ENCODE peak calls at places on chromosomes 1 and 21, in nine cellular contexts. One of them, this sample, is unnamed.

GRCh38 chr1:118294817-118295486 is 109.9 kb upstream of the SPAG17 start:
- DNase-seq in omental fat pad: no peak
- DNase-seq in fibroblast of the aortic adventitia: no peak
- DNase-seq in HEK293T: no peak
- DNase-seq in progenitor cell of endocrine pancreas: no peak
- DNase-seq in AG10803: peak; percentile 63
- DNase-seq in adipocyte: no peak
- DNase-seq in MV-4-11: no peak
- DNase-seq in GM12892: no peak
- DNase-seq in this sample: no peak

GRCh38 chr1:174872615-174873058 is 127.1 kb upstream of the CACYBP start:
- DNase-seq in AG10803: peak; percentile 16
- DNase-seq in omental fat pad: no peak
- DNase-seq in HEK293T: no peak
- DNase-seq in adipocyte: peak; percentile 20
- DNase-seq in MV-4-11: no peak
- DNase-seq in progenitor cell of endocrine pancreas: no peak
- DNase-seq in fibroblast of the aortic adventitia: peak; percentile 10
- DNase-seq in GM12892: no peak
- DNase-seq in this sample: no peak

GRCh38 chr1:194353121-194353520 is 1166.7 kb upstream of the B3GALT2 start:
- DNase-seq in GM12892: no peak
- DNase-seq in omental fat pad: no peak
- DNase-seq in HEK293T: no peak
- DNase-seq in fibroblast of the aortic adventitia: no peak
- DNase-seq in MV-4-11: no peak
- DNase-seq in AG10803: no peak
- DNase-seq in progenitor cell of endocrine pancreas: no peak
- DNase-seq in adipocyte: no peak
- DNase-seq in this sample: no peak

GRCh38 chr1:38611661-38612211 is 247.8 kb downstream of the RRAGC start:
- DNase-seq in MV-4-11: no peak
- DNase-seq in omental fat pad: no peak
- DNase-seq in adipocyte: no peak
- DNase-seq in HEK293T: no peak
- DNase-seq in progenitor cell of endocrine pancreas: no peak
- DNase-seq in GM12892: no peak
- DNase-seq in AG10803: no peak
- DNase-seq in fibroblast of the aortic adventitia: no peak
- DNase-seq in this sample: no peak

GRCh38 chr21:41552254-41552653 is 44.3 kb upstream of the TMPRSS2 start:
- DNase-seq in GM12892: no peak
- DNase-seq in progenitor cell of endocrine pancreas: no peak
- DNase-seq in adipocyte: no peak
- DNase-seq in AG10803: no peak
- DNase-seq in HEK293T: no peak
- DNase-seq in fibroblast of the aortic adventitia: no peak
- DNase-seq in MV-4-11: no peak
- DNase-seq in omental fat pad: no peak
- DNase-seq in this sample: no peak

GRCh38 chr1:41647202-41648135 is 163.0 kb upstream of the EDN2 start:
- DNase-seq in progenitor cell of endocrine pancreas: no peak
- DNase-seq in GM12892: no peak
- DNase-seq in adipocyte: no peak
- DNase-seq in fibroblast of the aortic adventitia: no peak
- DNase-seq in AG10803: no peak
- DNase-seq in omental fat pad: no peak
- DNase-seq in MV-4-11: no peak
- DNase-seq in HEK293T: no peak
- DNase-seq in this sample: no peak

GRCh38 chr1:9371391-9371935 is 78.8 kb downstream of the SPSB1 start:
- DNase-seq in MV-4-11: no peak
- DNase-seq in HEK293T: no peak
- DNase-seq in fibroblast of the aortic adventitia: peak; percentile 54
- DNase-seq in AG10803: peak; percentile 79
- DNase-seq in omental fat pad: no peak
- DNase-seq in progenitor cell of endocrine pancreas: no peak
- DNase-seq in adipocyte: peak; percentile 85
- DNase-seq in GM12892: no peak
- DNase-seq in this sample: no peak

GRCh38 chr1:30335389-30335996 is 387.9 kb downstream of the MATN1 start:
- DNase-seq in progenitor cell of endocrine pancreas: no peak
- DNase-seq in AG10803: no peak
- DNase-seq in omental fat pad: no peak
- DNase-seq in fibroblast of the aortic adventitia: no peak
- DNase-seq in adipocyte: no peak
- DNase-seq in HEK293T: no peak
- DNase-seq in GM12892: no peak
- DNase-seq in MV-4-11: no peak
- DNase-seq in this sample: no peak

GRCh38 chr1:186738896-186739295 is 58.7 kb upstream of the PTGS2 start:
- DNase-seq in fibroblast of the aortic adventitia: no peak
- DNase-seq in omental fat pad: no peak
- DNase-seq in GM12892: no peak
- DNase-seq in AG10803: no peak
- DNase-seq in progenitor cell of endocrine pancreas: no peak
- DNase-seq in MV-4-11: peak; percentile 95
- DNase-seq in HEK293T: no peak
- DNase-seq in adipocyte: no peak
- DNase-seq in this sample: no peak